ENCODE peak calls at places on chromosomes 7 and 10, in four cellular contexts. One of them, this sample, is unnamed.

GRCh38 chr7:100887186-100887954 is 2.1 kb downstream of the UFSP1 start:
- DNase-seq in GM12878: peak
- DNase-seq in HepG2: no peak
- DNase-seq in K562: peak
- DNase-seq in this sample: no peak

GRCh38 chr10:58451490-58451889 is 61.2 kb upstream of the BICC1 start:
- DNase-seq in GM12878: no peak
- DNase-seq in HepG2: no peak
- DNase-seq in K562: no peak
- DNase-seq in this sample: no peak

GRCh38 chr10:54962134-54962900 is 161.3 kb upstream of the PCDH15 start:
- DNase-seq in GM12878: no peak
- DNase-seq in HepG2: no peak
- DNase-seq in K562: no peak
- DNase-seq in this sample: no peak

GRCh38 chr7:112297681-112298080 is 91.2 kb downstream of the ZNF277 start:
- DNase-seq in GM12878: no peak
- DNase-seq in HepG2: no peak
- DNase-seq in K562: no peak
- DNase-seq in this sample: no peak

GRCh38 chr10:114118514-114118913 is 55.5 kb downstream of the CCDC186 start:
- DNase-seq in GM12878: no peak
- DNase-seq in HepG2: no peak
- DNase-seq in K562: no peak
- DNase-seq in this sample: no peak

GRCh38 chr7:140867467-140868314 is 57.0 kb downstream of the BRAF start:
- DNase-seq in GM12878: no peak
- DNase-seq in HepG2: no peak
- DNase-seq in K562: no peak
- DNase-seq in this sample: no peak

GRCh38 chr10:119268871-119269506 is 61.6 kb downstream of the GRK5 start:
- DNase-seq in GM12878: peak
- DNase-seq in HepG2: no peak
- DNase-seq in K562: no peak
- DNase-seq in this sample: no peak

GRCh38 chr7:87116315-87116714 is 35.9 kb upstream of the DMTF1 start:
- DNase-seq in GM12878: no peak
- DNase-seq in HepG2: no peak
- DNase-seq in K562: no peak
- DNase-seq in this sample: no peak

GRCh38 chr10:76055466-76055865 is 624.0 kb downstream of the LRMDA start:
- DNase-seq in GM12878: no peak
- DNase-seq in HepG2: no peak
- DNase-seq in K562: no peak
- DNase-seq in this sample: no peak

GRCh38 chr10:76052798-76053473 is 621.5 kb downstream of the LRMDA start:
- DNase-seq in GM12878: no peak
- DNase-seq in HepG2: no peak
- DNase-seq in K562: no peak
- DNase-seq in this sample: peak

GRCh38 chr10:76049581-76050290 is 618.3 kb downstream of the LRMDA start:
- DNase-seq in GM12878: no peak
- DNase-seq in HepG2: no peak
- DNase-seq in K562: no peak
- DNase-seq in this sample: no peak

GRCh38 chr10:76050291-76050625 is 618.8 kb downstream of the LRMDA start:
- DNase-seq in GM12878: no peak
- DNase-seq in HepG2: no peak
- DNase-seq in K562: no peak
- DNase-seq in this sample: no peak

GRCh38 chr10:76051007-76051936 is 619.8 kb downstream of the LRMDA start:
- DNase-seq in GM12878: no peak
- DNase-seq in HepG2: peak
- DNase-seq in K562: no peak
- DNase-seq in this sample: no peak
- TF ChIP-seq FOXK2 in GM12878: no peak
- TF ChIP-seq FOXK2 in HepG2: peak
- TF ChIP-seq FOXK2 in K562: no peak
- TF ChIP-seq FOXK2 in this sample: no peak

GRCh38 chr7:141920281-141920680 is 4.1 kb downstream of the OR9A4 start:
- DNase-seq in GM12878: no peak
- DNase-seq in HepG2: no peak
- DNase-seq in K562: no peak
- DNase-seq in this sample: no peak

GRCh38 chr7:141916099-141916498 is at the start of gene OR9A4:
- DNase-seq in GM12878: no peak
- DNase-seq in HepG2: no peak
- DNase-seq in K562: no peak
- DNase-seq in this sample: no peak

GRCh38 chr7:141915565-141915964 is 634 bp upstream of the OR9A4 start:
- DNase-seq in GM12878: no peak
- DNase-seq in HepG2: no peak
- DNase-seq in K562: no peak
- DNase-seq in this sample: no peak
- TF ChIP-seq FOXK2 in GM12878: no peak
- TF ChIP-seq FOXK2 in HepG2: no peak
- TF ChIP-seq FOXK2 in K562: no peak
- TF ChIP-seq FOXK2 in this sample: no peak

DNA sequence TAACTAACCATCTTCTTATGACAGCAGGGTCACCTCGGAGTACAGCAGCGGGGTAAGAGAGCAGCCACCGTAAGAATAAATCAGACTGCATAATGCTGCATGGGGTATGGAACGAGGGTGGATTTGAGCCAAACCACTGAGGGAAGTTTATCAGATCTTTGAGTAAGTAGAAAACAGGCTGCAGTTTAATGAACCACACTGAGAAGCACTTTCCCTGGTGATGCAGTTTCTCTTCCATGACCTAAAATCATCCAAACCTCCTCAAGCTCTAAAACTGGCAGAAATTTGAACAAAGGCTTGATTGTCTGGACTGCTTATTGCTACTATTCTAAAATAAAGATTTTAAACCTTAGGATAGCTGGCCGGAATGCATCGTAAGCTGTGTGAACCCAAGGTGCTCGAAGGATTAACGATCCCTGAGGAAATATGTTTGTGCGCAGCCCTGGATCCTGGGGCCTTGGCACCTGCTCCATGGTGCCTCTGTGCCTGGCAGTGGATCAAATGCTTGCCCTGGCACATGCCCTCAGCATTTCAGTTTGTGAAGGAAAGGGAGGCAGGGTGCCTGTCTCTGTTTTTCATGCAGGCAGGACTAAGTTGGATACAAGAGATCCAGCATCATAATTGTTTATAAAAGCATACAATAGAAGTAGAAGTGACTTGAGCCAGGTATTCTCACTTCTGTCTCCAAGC is 322.7 kb downstream of the LHFPL3 start:
- DNase-seq in GM12878: no peak
- DNase-seq in HepG2: no peak
- DNase-seq in K562: no peak
- DNase-seq in this sample: no peak
- TF ChIP-seq FOXK2 in GM12878: no peak
- TF ChIP-seq FOXK2 in HepG2: no peak
- TF ChIP-seq FOXK2 in K562: no peak
- TF ChIP-seq FOXK2 in this sample: no peak

DNA sequence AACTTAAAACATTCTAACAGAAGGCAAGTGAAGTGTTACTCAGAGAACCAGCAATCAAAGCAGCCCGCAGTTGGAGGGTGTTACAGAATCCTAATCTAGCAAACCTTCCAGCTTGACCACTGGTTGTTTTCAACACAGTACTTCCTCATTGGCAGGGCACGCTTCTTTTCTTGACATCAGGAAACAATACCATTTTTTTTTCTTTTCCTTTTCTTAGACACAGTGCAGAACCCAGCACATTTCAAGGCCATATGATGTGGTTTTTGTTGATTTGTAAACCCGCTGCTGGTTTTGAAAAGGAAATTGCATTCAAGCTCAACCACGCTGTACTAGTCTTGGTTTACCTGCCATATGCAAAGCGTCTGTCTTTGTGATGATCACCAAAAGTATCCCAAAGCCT is 33.4 kb downstream of the RHOBTB1 start:
- DNase-seq in GM12878: no peak
- DNase-seq in HepG2: no peak
- DNase-seq in K562: no peak
- DNase-seq in this sample: no peak
- TF ChIP-seq FOXK2 in GM12878: no peak
- TF ChIP-seq FOXK2 in HepG2: no peak
- TF ChIP-seq FOXK2 in K562: no peak
- TF ChIP-seq FOXK2 in this sample: no peak

GRCh38 chr7:33757563-33758165 is 147.7 kb upstream of the BMPER start:
- DNase-seq in GM12878: no peak
- DNase-seq in HepG2: peak
- DNase-seq in K562: peak
- DNase-seq in this sample: no peak

GRCh38 chr7:33757050-33757449 is 148.3 kb upstream of the BMPER start:
- DNase-seq in GM12878: no peak
- DNase-seq in HepG2: no peak
- DNase-seq in K562: no peak
- DNase-seq in this sample: no peak

GRCh38 chr7:33751395-33751794 is 153.9 kb upstream of the BMPER start:
- DNase-seq in GM12878: no peak
- DNase-seq in HepG2: peak
- DNase-seq in K562: no peak
- DNase-seq in this sample: no peak

GRCh38 chr7:33753881-33754525 is 151.3 kb upstream of the BMPER start:
- DNase-seq in GM12878: no peak
- DNase-seq in HepG2: no peak
- DNase-seq in K562: no peak
- DNase-seq in this sample: no peak

DNA sequence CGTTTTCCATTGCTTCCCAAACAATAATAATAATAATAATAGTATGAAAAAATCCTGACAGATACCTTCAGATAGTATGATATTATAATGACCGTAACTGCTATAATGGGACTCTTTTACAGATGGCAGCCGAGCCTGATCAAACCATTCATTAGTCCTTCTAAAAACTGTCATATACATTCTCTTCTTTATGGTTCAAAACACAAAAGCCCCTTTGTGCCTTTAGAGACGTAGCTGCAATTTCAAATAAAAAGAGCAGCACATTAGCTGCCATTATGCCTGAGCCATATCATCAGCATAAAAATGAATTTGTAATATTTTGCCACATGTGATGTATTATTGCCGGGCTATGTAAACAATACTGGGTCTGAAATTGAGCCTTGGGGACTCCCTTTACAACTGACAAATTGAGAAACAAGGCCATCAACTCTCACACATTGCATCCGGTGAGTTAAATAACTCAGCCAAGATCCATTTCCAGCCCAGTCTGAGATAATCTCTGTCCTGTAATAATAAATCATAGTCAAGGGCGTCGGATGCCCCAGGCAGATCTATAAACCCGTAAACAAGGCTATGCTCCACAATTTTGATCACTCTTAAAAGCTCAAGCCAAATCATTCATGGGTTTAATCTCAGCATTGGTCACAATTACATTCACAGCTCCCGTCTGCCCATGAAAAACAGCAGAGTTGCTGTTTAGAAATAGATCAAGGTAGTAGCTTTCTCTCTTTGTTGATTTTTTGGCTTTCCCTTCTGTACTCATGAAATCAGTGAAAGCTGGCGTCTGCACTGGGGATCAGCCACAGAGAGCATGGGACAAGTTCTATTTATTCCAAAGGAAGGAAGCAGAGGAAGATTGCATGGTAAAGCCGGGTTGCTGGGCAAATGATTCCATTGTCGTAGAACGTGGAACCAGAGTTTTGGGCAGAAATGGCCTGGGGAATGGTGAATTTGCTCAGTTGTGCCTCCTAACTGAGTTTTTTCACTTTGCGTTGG is 150.1 kb upstream of the BMPER start:
- DNase-seq in GM12878: no peak
- DNase-seq in HepG2: no peak
- DNase-seq in K562: no peak
- DNase-seq in this sample: no peak
- TF ChIP-seq FOXK2 in GM12878: no peak
- TF ChIP-seq FOXK2 in HepG2: no peak
- TF ChIP-seq FOXK2 in K562: no peak
- TF ChIP-seq FOXK2 in this sample: no peak

DNA sequence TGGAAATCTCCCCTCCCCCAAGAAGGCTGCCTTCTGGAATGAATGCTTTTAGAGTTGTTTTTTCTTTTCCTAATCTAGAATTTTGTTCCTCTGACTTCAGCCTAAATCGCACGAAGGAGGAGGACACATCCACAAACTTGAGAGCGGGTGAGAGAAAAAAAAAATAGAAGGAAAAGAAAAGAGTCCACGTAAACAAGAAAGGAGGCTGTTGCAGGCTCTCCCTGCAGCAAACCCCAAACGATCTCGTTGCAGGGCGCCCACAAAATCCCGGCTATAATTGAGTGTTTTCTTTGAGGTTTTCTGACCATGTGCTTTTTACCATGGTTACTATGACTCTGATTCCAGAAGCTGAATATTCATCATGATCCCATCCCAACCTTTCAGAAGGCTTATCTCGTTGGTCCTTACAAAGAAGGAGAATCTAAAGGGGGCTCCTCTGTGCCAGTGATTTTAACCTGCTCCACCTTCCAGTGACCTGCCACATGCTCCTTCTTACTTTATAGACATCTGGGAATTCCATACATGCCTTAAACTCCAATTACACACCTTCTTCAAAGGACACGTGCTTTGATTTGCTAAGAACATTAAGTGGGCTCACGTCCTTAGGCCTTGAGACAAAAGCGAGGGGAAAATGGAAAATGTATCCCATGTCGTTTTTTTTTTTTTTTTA is 5.8 kb downstream of the TWIST1 start:
- DNase-seq in GM12878: no peak
- DNase-seq in HepG2: no peak
- DNase-seq in K562: no peak
- DNase-seq in this sample: no peak
- TF ChIP-seq FOXK2 in GM12878: no peak
- TF ChIP-seq FOXK2 in HepG2: no peak
- TF ChIP-seq FOXK2 in K562: no peak
- TF ChIP-seq FOXK2 in this sample: no peak